ENCODE peak calls at places on chromosomes 4 and X, in ten cellular contexts. R is right cardiac atrium; D is activated naive CD8-positive, alpha-beta T cell treated with anti-CD3 and anti-CD28 coated beads, Interleukin-2, amount 50 U/mL, for 24 hours; H is DND-41; O is CD4-positive, alpha-beta T cell; A is sciatic nerve; L is HCT116; U is left colon; P is body of pancreas; E is left lung. Y is an unnamed sample.

GRCh38 chrX:78622834-78623233 is 36.3 kb downstream of the RTL3 start:
- ATAC-seq in A (peak), O (no peak), H (no peak), R (no peak), L (no peak), U (no peak), D (no peak), E (no peak), P (no peak), Y (no peak)

GRCh38 chr4:60617731-60618130 is 582.4 kb upstream of the ADGRL3 start:
- ATAC-seq in R (no peak), D (no peak), E (no peak), L (no peak), U (no peak), O (no peak), A (no peak), P (no peak), H (no peak), Y (no peak)

GRCh38 chr4:76641351-76641750 is 206.3 kb downstream of the SHROOM3 start:
- ATAC-seq in D (no peak), P (no peak), O (no peak), A (no peak), R (no peak), U (peak), E (no peak), H (no peak), L (no peak), Y (no peak)

GRCh38 chr4:167020410-167020809 is 213.9 kb downstream of the SPOCK3 start:
- ATAC-seq in O (no peak), U (no peak), L (peak), D (no peak), A (no peak), E (no peak), P (no peak), H (no peak), R (no peak), Y (no peak)

GRCh38 chrX:52015794-52016193 is 53.2 kb downstream of the MAGED4B start:
- ATAC-seq in U (no peak), L (no peak), D (no peak), H (no peak), P (no peak), A (no peak), O (no peak), R (no peak), E (no peak), Y (no peak)

GRCh38 chr4:26874110-26874509 is 13.5 kb downstream of the STIM2 start:
- ATAC-seq in P (peak), D (no peak), E (no peak), O (no peak), U (no peak), H (no peak), R (no peak), L (no peak), A (no peak), Y (no peak)

GRCh38 chrX:18733273-18733672 is 25.8 kb downstream of the PPEF1 start:
- ATAC-seq in U (no peak), E (no peak), O (no peak), D (no peak), L (no peak), P (no peak), H (no peak), R (peak), A (no peak), Y (no peak)

GRCh38 chr4:86661418-86661817 is 67.3 kb downstream of the PTPN13 start:
- ATAC-seq in D (no peak), L (no peak), P (no peak), E (no peak), U (no peak), H (no peak), R (no peak), A (no peak), O (no peak), Y (no peak)

GRCh38 chrX:81195712-81196111 is 6.0 kb downstream of the HMGN5 start:
- ATAC-seq in D (peak), R (peak), H (peak), L (peak), U (peak), A (peak), P (peak), O (peak), E (peak), Y (no peak)

GRCh38 chr4:123411976-123412589 is 15.5 kb downstream of the SPRY1 start:
- ATAC-seq in O (no peak), E (peak), H (peak), U (peak), L (no peak), P (no peak), A (no peak), D (peak), R (no peak), Y (no peak)

GRCh38 chr4:97317691-97318090 is 825.6 kb downstream of the STPG2 start:
- ATAC-seq in E (no peak), U (no peak), D (no peak), R (no peak), H (no peak), O (no peak), L (no peak), P (no peak), A (no peak), Y (no peak)

GRCh38 chr4:176745902-176746301 is 46.8 kb downstream of the VEGFC start:
- ATAC-seq in O (no peak), E (no peak), A (no peak), R (no peak), H (no peak), L (no peak), D (no peak), U (no peak), P (no peak), Y (no peak)

GRCh38 chrX:97494756-97495372 is 611.2 kb downstream of the RPA4 start:
- ATAC-seq in E (no peak), A (no peak), R (no peak), D (peak), U (no peak), H (no peak), P (no peak), L (no peak), O (no peak), Y (no peak)

GRCh38 chrX:130714135-130714534 is 188.9 kb downstream of the ENOX2 start:
- ATAC-seq in D (no peak), L (no peak), O (no peak), U (peak), R (no peak), P (no peak), H (no peak), E (no peak), A (no peak), Y (no peak)

GRCh38 chr4:39682133-39682532 is 15.8 kb upstream of the UBE2K start:
- ATAC-seq in A (peak), L (no peak), P (no peak), O (no peak), U (no peak), H (no peak), D (no peak), E (peak), R (no peak), Y (no peak)

GRCh38 chr4:7964890-7965662 is 25.4 kb upstream of the AFAP1 start:
- ATAC-seq in H (no peak), R (no peak), O (no peak), A (peak), L (peak), P (peak), D (no peak), E (peak), U (no peak), Y (no peak)

Y was measured in gastroesophageal sphincter.